ENCODE peak calls at places on chromosomes 3 and 15, in nine cellular contexts. J, N, C, K, Q, L, T, F and S are unnamed samples.

GRCh38 chr3:129563850-129564535 is 21.0 kb downstream of the H1-8 start:
- DNase-seq in K (no peak), T (no peak), J (no peak), Q (no peak), C (no peak), N (no peak), F (no peak), L (no peak), S (no peak)

GRCh38 chr15:74863239-74864056 is 9.7 kb downstream of the SCAMP2 start:
- DNase-seq in L (no peak), Q (no peak), C (no peak), F (no peak), N (no peak), J (peak; percentile 77), T (no peak), K (no peak), S (no peak)

GRCh38 chr3:98856724-98857123 is 44.8 kb downstream of the DCBLD2 start:
- DNase-seq in K (no peak), T (no peak), N (no peak), L (no peak), C (no peak), Q (no peak), F (no peak), J (no peak), S (no peak)

GRCh38 chr3:128271536-128272332 is 118.5 kb downstream of the EEFSEC start:
- DNase-seq in L (no peak), K (no peak), C (no peak), N (no peak), F (no peak), T (no peak), Q (no peak), J (no peak), S (peak; percentile 70)

GRCh38 chr3:126516936-126517290 is 660 bp downstream of the UROC1 start:
- DNase-seq in F (no peak), C (no peak), N (peak; percentile 33), T (no peak), J (no peak), K (no peak), Q (no peak), L (no peak), S (no peak)

GRCh38 chr15:84398763-84399701 is 163.5 kb downstream of the GOLGA6L4 start:
- DNase-seq in C (no peak), K (peak; percentile 24), T (peak; percentile 24), N (peak; percentile 70), J (no peak), Q (no peak), L (peak; percentile 43), F (no peak), S (peak; percentile 88)

GRCh38 chr15:58632789-58633188 is 116.7 kb downstream of the ADAM10 start:
- DNase-seq in J (no peak), C (no peak), F (no peak), T (no peak), Q (no peak), L (no peak), K (no peak), N (no peak), S (no peak)

GRCh38 chr3:43998374-43998840 is 243.3 kb upstream of the TOPAZ1 start:
- DNase-seq in L (no peak), J (no peak), F (no peak), T (no peak), K (peak; percentile 56), Q (peak; percentile 19), C (no peak), N (peak; percentile 54), S (no peak)

GRCh38 chr3:147173280-147173679 is 233.1 kb downstream of the ZIC4 start:
- DNase-seq in T (no peak), L (no peak), F (no peak), J (no peak), Q (no peak), C (no peak), N (no peak), K (no peak), S (no peak)

GRCh38 chr3:49098429-49098828 is 4.6 kb upstream of the QRICH1 start:
- DNase-seq in T (no peak), Q (no peak), C (no peak), F (peak; percentile 63), K (no peak), L (no peak), N (no peak), J (no peak), S (no peak)

GRCh38 chr3:13420817-13421755 is 964 bp upstream of the NUP210 start:
- DNase-seq in C (peak; percentile 77), T (peak; percentile 34), N (no peak), L (no peak), K (no peak), Q (peak; percentile 97), J (no peak), F (no peak), S (no peak)

GRCh38 chr3:124383846-124384483 is 346.3 kb upstream of the UMPS start:
- DNase-seq in F (peak; percentile 21), L (no peak), K (no peak), Q (no peak), C (no peak), N (no peak), T (no peak), J (no peak), S (no peak)

GRCh38 chr3:128176270-128176831 is 23.1 kb downstream of the EEFSEC start:
- DNase-seq in F (no peak), N (no peak), C (no peak), J (no peak), T (no peak), Q (no peak), L (no peak), K (no peak), S (no peak)

GRCh38 chr3:17039579-17039978 is 154.8 kb downstream of the PLCL2 start:
- DNase-seq in N (no peak), K (no peak), J (peak; percentile 92), Q (no peak), C (no peak), T (no peak), L (no peak), F (no peak), S (no peak)

GRCh38 chr15:34900748-34901147 is 68.8 kb downstream of the AQR start:
- DNase-seq in N (no peak), F (no peak), T (no peak), J (no peak), K (no peak), C (no peak), Q (no peak), L (no peak), S (no peak)

DNA sequence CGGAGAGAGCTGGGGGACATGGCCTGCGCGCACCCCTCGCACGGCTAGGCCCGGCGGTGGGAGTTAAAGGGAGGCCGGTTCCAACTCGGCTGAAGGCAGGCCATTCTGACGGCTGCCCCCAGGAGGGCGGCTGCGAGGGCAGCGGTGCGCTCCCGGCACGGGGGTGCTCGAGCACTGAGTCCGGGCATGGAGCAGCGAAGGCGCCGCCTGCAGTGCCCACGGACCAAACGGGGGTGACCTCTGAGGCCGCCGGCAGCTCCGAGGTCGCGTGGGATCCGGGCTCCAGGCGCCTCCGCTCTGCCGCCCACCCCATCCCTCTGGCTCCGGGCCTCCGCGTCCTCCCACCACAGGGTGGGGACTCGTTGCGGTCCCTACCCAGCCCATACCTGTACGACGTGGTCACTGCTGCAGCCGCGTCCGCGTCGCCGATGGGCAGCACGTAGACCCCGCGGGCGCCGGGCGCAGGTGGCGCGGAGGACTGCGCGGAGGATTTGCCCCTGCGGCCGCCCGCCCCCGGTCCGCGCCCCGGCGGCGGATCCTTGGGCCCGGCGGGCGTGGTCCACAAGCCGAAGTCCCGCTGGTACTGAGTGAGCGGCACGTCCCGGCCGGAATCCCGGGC is 507 bp downstream of the MAP6D1 start:
- DNase-seq in C (no peak), K (peak; percentile 49), T (no peak), F (no peak), Q (no peak), N (no peak), L (no peak), J (no peak), S (no peak)
- TF ChIP-seq CTCF in C (peak; percentile 8), K (no peak), T (no peak), F (no peak), Q (no peak), N (no peak), L (no peak), J (no peak), S (no peak)

GRCh38 chr15:51883436-51883835 is 54.0 kb downstream of the TMOD3 start:
- DNase-seq in L (no peak), J (no peak), T (no peak), K (no peak), N (no peak), Q (no peak), C (no peak), F (no peak), S (no peak)
- H3K4me1 ChIP-seq in L (peaks cover 37% of the 10 kb centered on the region), J (peaks cover 30% of the 10 kb centered on the region), T (peaks cover 20% of the 10 kb centered on the region), K (no peaks in the 10 kb centered on the region), N (peaks cover 31% of the 10 kb centered on the region), Q (peaks cover 4% of the 10 kb centered on the region), C (peaks cover 33% of the 10 kb centered on the region), F (peaks cover 49% of the 10 kb centered on the region), S (peaks cover 39% of the 10 kb centered on the region)

DNA sequence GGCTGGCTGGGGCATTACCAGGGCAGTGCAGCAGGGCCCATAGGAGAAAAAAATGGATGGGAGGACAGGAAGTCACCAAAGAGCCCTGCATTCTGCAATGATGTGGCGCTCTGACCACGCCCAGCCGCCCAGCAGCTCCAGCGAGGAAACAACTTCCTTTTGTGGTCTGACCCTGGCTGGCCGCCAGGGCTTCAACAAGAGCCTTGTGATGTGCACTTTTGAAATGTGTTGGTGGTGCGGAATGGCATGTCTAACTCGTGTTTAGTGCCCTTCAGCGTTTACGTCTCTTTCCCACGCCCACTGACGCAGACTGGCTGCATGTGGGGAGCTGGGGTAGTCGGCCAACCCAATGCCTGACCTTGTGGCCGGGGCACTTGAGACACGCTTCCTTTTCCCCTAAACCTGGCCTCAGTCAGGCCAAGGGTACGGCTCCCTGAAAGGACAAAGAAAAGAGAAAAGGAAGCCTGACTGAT is 81.9 kb upstream of the CTNNB1 start:
- DNase-seq in Q (peak; percentile 45), F (peak; percentile 91), N (peak; percentile 96), L (peak; percentile 92), C (peak; percentile 97), J (peak; percentile 98), K (no peak), T (peak; percentile 95), S (peak; percentile 91)
- TF ChIP-seq CTCF in Q (no peak), F (no peak), N (no peak), L (no peak), C (peak; percentile 59), J (no peak), K (no peak), T (no peak), S (no peak)

GRCh38 chr15:28979208-28979891 is 93.6 kb downstream of the APBA2 start:
- DNase-seq in L (peak; percentile 48), Q (no peak), F (no peak), N (no peak), J (no peak), K (no peak), T (no peak), C (no peak), S (peak; percentile 69)

GRCh38 chr15:28977377-28978010 is 91.7 kb downstream of the APBA2 start:
- DNase-seq in C (no peak), N (peak; percentile 95), F (peak; percentile 32), K (no peak), J (peak; percentile 91), Q (no peak), T (no peak), L (peak; percentile 60), S (peak; percentile 64)

GRCh38 chr15:28975766-28976179 is 90.0 kb downstream of the APBA2 start:
- DNase-seq in F (no peak), J (peak; percentile 48), T (no peak), L (peak; percentile 52), N (no peak), K (peak; percentile 62), C (peak; percentile 52), Q (peak; percentile 63), S (no peak)

GRCh38 chr15:28978661-28979060 is 92.9 kb downstream of the APBA2 start:
- DNase-seq in F (no peak), Q (no peak), K (no peak), T (no peak), N (no peak), J (no peak), C (no peak), L (no peak), S (no peak)

GRCh38 chr15:28978011-28978378 is 92.2 kb downstream of the APBA2 start:
- DNase-seq in T (no peak), K (no peak), L (peak; percentile 44), F (no peak), J (no peak), C (no peak), Q (no peak), N (no peak), S (no peak)
- H3K4me1 ChIP-seq in T (no peaks in the 10 kb centered on the region), K (no peaks in the 10 kb centered on the region), L (no peaks in the 10 kb centered on the region), F (peaks cover 4% of the 10 kb centered on the region), J (no peaks in the 10 kb centered on the region), C (no peaks in the 10 kb centered on the region), Q (no peaks in the 10 kb centered on the region), N (peaks cover 8% of the 10 kb centered on the region), S (no peaks in the 10 kb centered on the region)